ENCODE peak calls at places on chromosome 10, in six cellular contexts. V, S, X, P, Y and T are unnamed samples.

GRCh38 chr10:31647861-31648260 is 280.8 kb downstream of the ARHGAP12 start:
- DNase-seq in V (no peak), S (no peak), X (no peak), P (no peak), Y (no peak), T (no peak)

GRCh38 chr10:60237977-60238376 is 151.7 kb downstream of the ANK3 start:
- DNase-seq in V (no peak), S (peak; percentile 10), X (no peak), P (no peak), Y (peak; percentile 7), T (no peak)

GRCh38 chr10:127353544-127353943 is 157.2 kb upstream of the INSYN2A start:
- DNase-seq in V (no peak), S (no peak), X (no peak), P (no peak), Y (no peak), T (peak; percentile 69)

GRCh38 chr10:79229081-79229541 is 118.2 kb upstream of the PPIF start:
- DNase-seq in V (no peak), S (no peak), X (no peak), P (no peak), Y (no peak), T (peak; percentile 85)

GRCh38 chr10:3902809-3903410 is 117.9 kb upstream of the KLF6 start:
- DNase-seq in V (no peak), S (peak; percentile 68), X (no peak), P (no peak), Y (peak; percentile 29), T (no peak)

GRCh38 chr10:90675621-90676020 is 182.2 kb downstream of the HTR7 start:
- DNase-seq in V (no peak), S (peak; percentile 82), X (no peak), P (peak; percentile 31), Y (peak; percentile 75), T (no peak)

GRCh38 chr10:133245439-133246235 is 8.0 kb downstream of the VENTX start:
- DNase-seq in V (no peak), S (no peak), X (no peak), P (no peak), Y (no peak), T (peak; percentile 42)

GRCh38 chr10:58982470-58983239 is 193.8 kb upstream of the PHYHIPL start:
- DNase-seq in V (no peak), S (no peak), X (no peak), P (no peak), Y (no peak), T (no peak)

GRCh38 chr10:85993140-85993539 is 373.5 kb downstream of the GRID1 start:
- DNase-seq in V (no peak), S (no peak), X (no peak), P (no peak), Y (no peak), T (no peak)

GRCh38 chr10:103241262-103242011 is 4.2 kb upstream of the RPEL1 start:
- DNase-seq in V (no peak), S (peak; percentile 72), X (no peak), P (no peak), Y (peak; percentile 55), T (peak; percentile 53)

GRCh38 chr10:102714621-102715455 is at the start of gene SFXN2:
- DNase-seq in V (peak; percentile 21), S (no peak), X (no peak), P (no peak), Y (no peak), T (no peak)

GRCh38 chr10:59965899-59966650 is 59.7 kb upstream of the CCDC6 start:
- DNase-seq in V (no peak), S (no peak), X (no peak), P (no peak), Y (no peak), T (no peak)

GRCh38 chr10:129041916-129042315 is 425.1 kb upstream of the MGMT start:
- DNase-seq in V (no peak), S (no peak), X (no peak), P (no peak), Y (no peak), T (no peak)

GRCh38 chr10:178208-178607 is 43.0 kb downstream of the ZMYND11 start:
- DNase-seq in V (no peak), S (peak; percentile 51), X (no peak), P (no peak), Y (peak; percentile 28), T (peak; percentile 42)

GRCh38 chr10:55466806-55467504 is 665.9 kb upstream of the PCDH15 start:
- DNase-seq in V (no peak), S (no peak), X (no peak), P (no peak), Y (no peak), T (no peak)

GRCh38 chr10:35640474-35640873 is 1.6 kb downstream of the FZD8 start:
- DNase-seq in V (no peak), S (peak; percentile 73), X (peak; percentile 45), P (no peak), Y (peak; percentile 46), T (peak; percentile 90)